ENCODE peak calls at places on chromosome 2, in five cellular contexts. Z, R, D, W and O are unnamed samples.

GRCh38 chr2:53129851-53130250 is 637.8 kb upstream of the CHAC2 start:
- DNase-seq in Z (no peak), R (no peak), D (no peak), W (no peak), O (no peak)

GRCh38 chr2:47512581-47513083 is 109.7 kb downstream of the MSH2 start:
- DNase-seq in Z (no peak), R (no peak), D (no peak), W (no peak), O (no peak)

GRCh38 chr2:204479557-204479956 is 65.7 kb upstream of the PARD3B start:
- DNase-seq in Z (no peak), R (no peak), D (no peak), W (peak), O (no peak)

GRCh38 chr2:167874812-167875211 is 372.6 kb downstream of the STK39 start:
- DNase-seq in Z (no peak), R (no peak), D (no peak), W (no peak), O (no peak)

GRCh38 chr2:102304711-102305591 is 6.4 kb upstream of the IL1RL1 start:
- DNase-seq in Z (no peak), R (no peak), D (no peak), W (peak), O (no peak)

GRCh38 chr2:8154270-8154669 is 527.6 kb upstream of the ID2 start:
- DNase-seq in Z (no peak), R (no peak), D (no peak), W (no peak), O (no peak)

GRCh38 chr2:38381381-38382143 is 4.5 kb upstream of the ATL2 start:
- DNase-seq in Z (no peak), R (no peak), D (no peak), W (no peak), O (no peak)

GRCh38 chr2:104848526-104848925 is 5.4 kb upstream of the POU3F3 start:
- DNase-seq in Z (no peak), R (no peak), D (no peak), W (no peak), O (no peak)

GRCh38 chr2:235807347-235807746 is 313.5 kb downstream of the AGAP1 start:
- DNase-seq in Z (no peak), R (no peak), D (no peak), W (no peak), O (no peak)

GRCh38 chr2:20350105-20350712 is 435 bp downstream of the PUM2 start:
- DNase-seq in Z (peak), R (peak), D (peak), W (peak), O (no peak)

GRCh38 chr2:107936427-107937359 is 49.6 kb upstream of the SLC5A7 start:
- DNase-seq in Z (no peak), R (no peak), D (no peak), W (peak), O (no peak)

GRCh38 chr2:19460761-19461160 is 102.3 kb upstream of the OSR1 start:
- DNase-seq in Z (no peak), R (no peak), D (no peak), W (no peak), O (no peak)

GRCh38 chr2:76633522-76633921 is 888.7 kb downstream of the LRRTM4 start:
- DNase-seq in Z (no peak), R (no peak), D (no peak), W (no peak), O (no peak)

GRCh38 chr2:12152888-12153287 is 406.5 kb downstream of the LPIN1 start:
- DNase-seq in Z (no peak), R (no peak), D (no peak), W (no peak), O (no peak)

GRCh38 chr2:138814123-138814883 is 34.1 kb upstream of the NXPH2 start:
- DNase-seq in Z (no peak), R (no peak), D (no peak), W (no peak), O (no peak)

GRCh38 chr2:9797681-9798556 is 45.4 kb upstream of the TAF1B start:
- DNase-seq in Z (no peak), R (no peak), D (no peak), W (no peak), O (no peak)

GRCh38 chr2:25301453-25302352 is 40.0 kb downstream of the DNMT3A start:
- DNase-seq in Z (no peak), R (no peak), D (no peak), W (peak), O (peak)

GRCh38 chr2:16553222-16553621 is 112.4 kb downstream of the CYRIA start:
- DNase-seq in Z (peak), R (peak), D (no peak), W (peak), O (no peak)

GRCh38 chr2:54949431-54949830 is 100.8 kb downstream of the RTN4 start:
- DNase-seq in Z (no peak), R (no peak), D (no peak), W (no peak), O (no peak)

GRCh38 chr2:29053223-29053622 is 21.1 kb downstream of the PCARE start:
- DNase-seq in Z (no peak), R (no peak), D (no peak), W (peak), O (no peak)

GRCh38 chr2:210480079-210480478 is 3.5 kb upstream of the LANCL1 start:
- DNase-seq in Z (no peak), R (no peak), D (no peak), W (peak), O (no peak)

GRCh38 chr2:32647180-32647651 is 19.4 kb downstream of the TTC27 start:
- DNase-seq in Z (no peak), R (no peak), D (no peak), W (no peak), O (no peak)

GRCh38 chr2:10380048-10380926 is 67.8 kb downstream of the ODC1 start:
- DNase-seq in Z (no peak), R (no peak), D (no peak), W (peak), O (no peak)

GRCh38 chr2:236133410-236134012 is 34.7 kb downstream of the GBX2 start:
- DNase-seq in Z (no peak), R (no peak), D (no peak), W (no peak), O (no peak)

GRCh38 chr2:49210191-49210590 is 55.9 kb upstream of the FSHR start:
- DNase-seq in Z (no peak), R (peak), D (no peak), W (no peak), O (no peak)

GRCh38 chr2:148201075-148202004 is 180.4 kb downstream of the MBD5 start:
- DNase-seq in Z (peak), R (peak), D (no peak), W (peak), O (no peak)

GRCh38 chr2:119713819-119714490 is 35.0 kb downstream of the TMEM177 start:
- DNase-seq in Z (no peak), R (no peak), D (no peak), W (no peak), O (no peak)

GRCh38 chr2:230714122-230714453 is 1.4 kb downstream of the CAB39 start:
- DNase-seq in Z (peak), R (no peak), D (no peak), W (peak), O (no peak)

GRCh38 chr2:129067921-129068320 is 749.3 kb upstream of the HS6ST1 start:
- DNase-seq in Z (no peak), R (no peak), D (no peak), W (no peak), O (no peak)

GRCh38 chr2:62334440-62335058 is 138.6 kb downstream of the B3GNT2 start:
- DNase-seq in Z (no peak), R (no peak), D (no peak), W (no peak), O (no peak)

GRCh38 chr2:66438498-66439290 is 3.8 kb downstream of the MEIS1 start:
- DNase-seq in Z (no peak), R (no peak), D (no peak), W (no peak), O (no peak)

GRCh38 chr2:68653034-68653433 is 9.7 kb downstream of the PROKR1 start:
- DNase-seq in Z (no peak), R (no peak), D (no peak), W (peak), O (no peak)